ENCODE peak calls at places on chromosomes 13 and 19, in six cellular contexts. Z, W, Q, S, U and Y are unnamed samples.
A peak's percentile ranks its signal among the peaks of the same experiment; 100 is the strongest.

GRCh38 chr13:71499944-71500514 is 367.0 kb downstream of the DACH1 start:
- DNase-seq in S (no peak), Q (no peak), W (no peak), U (no peak), Z (peak; percentile 77), Y (no peak)

GRCh38 chr19:8438236-8438635 is 6.5 kb upstream of the HNRNPM start:
- DNase-seq in Z (no peak), Q (no peak), U (no peak), S (no peak), W (no peak), Y (no peak)

GRCh38 chr13:59663707-59664106 is 500.0 kb downstream of the DIAPH3 start:
- DNase-seq in Z (no peak), S (no peak), W (no peak), Q (no peak), U (no peak), Y (no peak)

GRCh38 chr13:105907319-105908019 is 628.0 kb downstream of the EFNB2 start:
- DNase-seq in Z (no peak), U (no peak), Q (no peak), S (no peak), W (no peak), Y (no peak)

GRCh38 chr13:95896302-95896701 is 156.9 kb downstream of the UGGT2 start:
- DNase-seq in Z (peak; percentile 64), W (no peak), U (peak; percentile 27), Q (no peak), S (no peak), Y (no peak)

GRCh38 chr13:39600766-39601165 is 2.2 kb downstream of the LHFPL6 start:
- DNase-seq in S (no peak), W (peak; percentile 68), Q (peak; percentile 2), Z (no peak), U (no peak), Y (no peak)

GRCh38 chr13:49343255-49343654 is 95.5 kb downstream of the CDADC1 start:
- DNase-seq in W (no peak), Z (no peak), S (no peak), U (no peak), Q (no peak), Y (no peak)

GRCh38 chr19:4369109-4369887 is 25.9 kb downstream of the MPND start:
- DNase-seq in Z (no peak), S (no peak), Q (no peak), W (no peak), U (no peak), Y (peak; percentile 65)

GRCh38 chr19:2282062-2282861 is at the start of gene PEAK3:
- DNase-seq in U (peak; percentile 39), W (peak; percentile 89), Q (no peak), S (peak; percentile 51), Z (peak; percentile 12), Y (no peak)

GRCh38 chr13:23447927-23448326 is 14.4 kb upstream of the SACS start:
- DNase-seq in Q (no peak), W (no peak), S (no peak), U (peak; percentile 96), Z (no peak), Y (no peak)

GRCh38 chr19:50906217-50906616 is 5.0 kb downstream of the KLK4 start:
- DNase-seq in U (peak; percentile 6), S (no peak), W (no peak), Z (no peak), Q (peak; percentile 39), Y (no peak)

GRCh38 chr19:2057484-2058469 is 6.7 kb upstream of the MKNK2 start:
- DNase-seq in W (no peak), S (peak; percentile 47), Z (no peak), Q (no peak), U (no peak), Y (no peak)

GRCh38 chr13:40813662-40814454 is 24.4 kb downstream of the SLC25A15 start:
- DNase-seq in U (peak; percentile 49), W (no peak), Q (peak; percentile 3), Z (peak; percentile 16), S (no peak), Y (peak; percentile 7)

DNA sequence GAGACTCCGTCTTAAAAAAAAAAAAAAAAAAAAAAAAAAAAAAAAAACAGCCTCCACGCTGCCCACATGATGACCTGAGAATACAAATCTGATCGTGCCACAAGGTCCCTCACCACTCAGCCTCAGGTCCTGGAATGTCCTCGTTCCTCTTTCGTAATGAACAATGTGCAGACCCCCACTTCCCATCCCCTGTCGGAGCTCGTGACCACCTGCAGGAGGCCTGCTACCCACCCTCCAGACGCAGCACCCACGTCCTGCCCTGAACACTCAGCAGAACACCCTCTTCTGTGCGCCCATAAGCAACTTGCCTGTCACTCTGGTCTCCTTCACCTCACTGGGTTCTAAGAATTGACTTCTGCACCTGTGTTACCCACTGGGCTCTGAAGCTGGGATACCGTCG is 166.4 kb downstream of the KATNAL1 start:
- DNase-seq in W (no peak), U (no peak), Q (no peak), Z (no peak), S (no peak), Y (no peak)
- H3K27ac ChIP-seq in W (no peak overlapping the region), U (no peak overlapping the region), Q (peak overlapping the region; percentile 5), Z (no peak overlapping the region), S (no peak overlapping the region), Y (no peak overlapping the region)

GRCh38 chr19:52943884-52944643 is 18.6 kb downstream of the ZNF816 start:
- DNase-seq in Z (no peak), S (no peak), U (no peak), Q (no peak), W (peak; percentile 4), Y (no peak)

GRCh38 chr19:52941941-52942370 is 18.7 kb upstream of the ZNF888 start:
- DNase-seq in S (peak; percentile 41), U (peak; percentile 29), Z (peak; percentile 56), W (peak; percentile 75), Q (no peak), Y (peak; percentile 8)

GRCh38 chr19:52942371-52943133 is 19.3 kb upstream of the ZNF888 start:
- DNase-seq in S (peak; percentile 94), Q (no peak), U (peak; percentile 77), W (peak; percentile 97), Z (peak; percentile 85), Y (peak; percentile 74)

GRCh38 chr19:52945652-52946321 is 16.9 kb downstream of the ZNF816 start:
- DNase-seq in Q (no peak), S (no peak), Z (no peak), W (peak; percentile 44), U (no peak), Y (no peak)

DNA sequence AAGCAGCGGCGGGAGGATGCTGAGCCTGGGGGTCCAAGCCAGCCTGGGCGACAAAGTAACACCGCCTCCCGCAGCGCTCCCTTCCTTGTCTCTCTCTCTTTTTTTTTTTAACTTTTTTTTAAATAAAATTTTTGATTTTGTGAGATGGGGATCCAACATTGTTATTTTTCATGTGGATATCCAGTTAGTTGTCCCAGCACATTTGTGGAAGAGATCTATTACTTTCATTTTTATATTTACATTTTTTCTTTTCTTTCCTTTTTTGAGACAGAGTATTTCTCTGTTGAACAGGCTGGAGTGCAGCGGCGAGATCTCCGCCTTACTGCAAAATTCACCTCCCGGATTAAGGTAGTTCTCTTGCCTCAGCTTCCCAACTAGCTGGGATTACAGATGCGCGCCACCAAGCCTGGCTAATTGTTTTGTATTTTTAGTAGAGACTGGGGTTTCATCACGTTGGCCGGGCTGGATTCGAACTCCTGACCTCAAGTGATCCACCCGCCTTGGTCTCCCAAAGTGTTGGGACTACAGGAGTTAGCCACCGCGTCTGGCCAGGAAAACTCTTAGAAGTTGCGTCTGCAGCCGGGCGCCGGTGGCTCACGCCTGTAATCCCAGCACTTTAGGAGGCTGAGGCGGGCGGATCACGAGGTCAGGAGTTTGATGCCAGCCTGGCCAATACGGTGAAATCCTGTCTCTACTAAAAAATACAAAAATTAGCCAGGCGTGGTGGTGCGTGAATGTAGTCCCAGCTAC is 19.4 kb downstream of the ZNF816 start:
- DNase-seq in W (peak; percentile 52), Z (no peak), S (no peak), U (no peak), Q (no peak), Y (no peak)
- H3K27ac ChIP-seq in W (peak overlapping the region; percentile 84), Z (peak overlapping the region; percentile 45), S (peak overlapping the region; percentile 74), U (peak overlapping the region; percentile 64), Q (no peak overlapping the region), Y (peak overlapping the region; percentile 77)

GRCh38 chr13:97391201-97391600 is 42.8 kb upstream of the RAP2A start:
- DNase-seq in S (no peak), U (no peak), Z (no peak), W (no peak), Q (no peak), Y (no peak)

GRCh38 chr13:97385854-97386253 is 48.1 kb upstream of the RAP2A start:
- DNase-seq in S (no peak), Q (no peak), Z (no peak), U (no peak), W (no peak), Y (peak; percentile 38)

GRCh38 chr13:97386832-97387486 is 47.0 kb upstream of the RAP2A start:
- DNase-seq in Q (no peak), Z (no peak), U (no peak), W (peak; percentile 66), S (no peak), Y (no peak)

GRCh38 chr13:97387487-97388353 is 46.2 kb upstream of the RAP2A start:
- DNase-seq in W (no peak), S (no peak), Z (no peak), U (no peak), Q (no peak), Y (no peak)

DNA sequence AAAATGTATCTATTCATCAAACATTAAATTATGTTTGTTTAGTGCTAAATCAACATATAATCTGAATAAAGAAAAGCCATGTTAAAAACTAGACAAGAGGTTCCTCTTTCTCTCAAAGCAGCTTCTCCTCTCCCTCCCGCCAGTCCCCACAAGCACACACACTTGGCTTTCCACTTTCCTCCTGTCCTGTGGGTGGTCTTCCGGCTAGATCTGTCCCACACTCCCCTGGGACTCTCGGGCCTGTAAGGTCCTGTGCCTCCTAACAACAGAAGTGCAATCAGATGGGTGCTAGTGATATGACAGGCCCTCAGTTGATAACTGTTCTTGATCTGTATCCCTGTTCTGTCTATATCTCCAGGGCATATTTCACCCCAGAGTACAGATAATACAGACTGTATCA is 45.6 kb upstream of the RAP2A start:
- DNase-seq in S (no peak), W (no peak), Z (no peak), U (no peak), Q (no peak), Y (no peak)
- H3K27ac ChIP-seq in S (no peak overlapping the region), W (no peak overlapping the region), Z (no peak overlapping the region), U (no peak overlapping the region), Q (no peak overlapping the region), Y (no peak overlapping the region)

GRCh38 chr19:35521124-35521743 is 6.9 kb downstream of the SBSN start:
- DNase-seq in S (no peak), Q (no peak), W (no peak), U (no peak), Z (no peak), Y (no peak)

GRCh38 chr19:35516310-35516709 is 2.9 kb upstream of the DMKN start:
- DNase-seq in S (no peak), Z (no peak), U (no peak), W (no peak), Q (no peak), Y (no peak)

GRCh38 chr19:35518313-35518712 is 4.9 kb upstream of the DMKN start:
- DNase-seq in U (peak; percentile 92), S (no peak), Z (no peak), W (no peak), Q (peak; percentile 72), Y (peak; percentile 43)

GRCh38 chr19:35517342-35517741 is 3.9 kb upstream of the DMKN start:
- DNase-seq in S (no peak), W (no peak), Q (no peak), U (no peak), Z (no peak), Y (no peak)

DNA sequence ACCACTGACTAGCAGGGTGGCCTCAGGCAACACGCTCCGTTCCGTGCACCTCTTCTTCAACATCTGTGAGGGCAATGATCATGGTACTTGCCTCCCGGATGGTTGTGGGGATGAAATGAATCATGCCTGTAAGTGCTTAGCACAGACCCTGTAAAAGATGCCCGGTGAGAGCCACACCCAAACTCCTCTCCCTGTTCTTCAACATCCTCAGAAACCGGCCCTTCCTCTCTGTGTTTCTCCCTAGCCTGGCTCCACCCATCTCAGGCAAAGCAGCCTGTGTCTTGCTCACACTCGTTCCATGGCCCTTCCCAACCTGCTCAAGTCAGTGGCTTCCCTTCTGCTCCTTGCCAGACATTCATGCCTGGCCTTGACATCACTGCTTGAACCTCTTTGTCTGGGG is 5.8 kb upstream of the DMKN start:
- DNase-seq in U (peak; percentile 25), W (no peak), S (no peak), Q (peak; percentile 42), Z (no peak), Y (peak; percentile 72)
- H3K27ac ChIP-seq in U (no peak overlapping the region), W (no peak overlapping the region), S (no peak overlapping the region), Q (peak overlapping the region; percentile 3), Z (no peak overlapping the region), Y (peak overlapping the region; percentile 9)